ENCODE peak calls at places on chromosomes 7 and 10, in nine cellular contexts. One of them, this sample, is unnamed.

GRCh38 chr10:124943301-124944092 is 1.6 kb downstream of the ZRANB1 start:
- ATAC-seq in RWPE2: peak; percentile 62
- ATAC-seq in gastrocnemius medialis: peak; percentile 90
- ATAC-seq in lower lobe of right lung: no peak
- ATAC-seq in left lung: peak; percentile 47
- ATAC-seq in HCT116: no peak
- ATAC-seq in heart right ventricle: no peak
- ATAC-seq in GM23338: no peak
- ATAC-seq in naive thymus-derived CD4-positive, alpha-beta T cell: no peak
- ATAC-seq in this sample: no peak

GRCh38 chr10:2989292-2989947 is 77.9 kb upstream of the PFKP start:
- ATAC-seq in RWPE2: no peak
- ATAC-seq in gastrocnemius medialis: no peak
- ATAC-seq in lower lobe of right lung: no peak
- ATAC-seq in left lung: no peak
- ATAC-seq in HCT116: no peak
- ATAC-seq in heart right ventricle: no peak
- ATAC-seq in GM23338: no peak
- ATAC-seq in naive thymus-derived CD4-positive, alpha-beta T cell: no peak
- ATAC-seq in this sample: no peak

GRCh38 chr10:27319752-27320561 is 79.4 kb upstream of the ACBD5 start:
- ATAC-seq in RWPE2: peak; percentile 98
- ATAC-seq in gastrocnemius medialis: peak; percentile 72
- ATAC-seq in lower lobe of right lung: peak; percentile 95
- ATAC-seq in left lung: peak; percentile 94
- ATAC-seq in HCT116: no peak
- ATAC-seq in heart right ventricle: peak; percentile 94
- ATAC-seq in GM23338: peak; percentile 97
- ATAC-seq in naive thymus-derived CD4-positive, alpha-beta T cell: peak; percentile 93
- ATAC-seq in this sample: peak; percentile 84

GRCh38 chr7:49112222-49112621 is 187.9 kb downstream of the CDC14C start:
- ATAC-seq in RWPE2: no peak
- ATAC-seq in gastrocnemius medialis: no peak
- ATAC-seq in lower lobe of right lung: no peak
- ATAC-seq in left lung: no peak
- ATAC-seq in HCT116: no peak
- ATAC-seq in heart right ventricle: peak; percentile 88
- ATAC-seq in GM23338: peak; percentile 58
- ATAC-seq in naive thymus-derived CD4-positive, alpha-beta T cell: no peak
- ATAC-seq in this sample: no peak

GRCh38 chr10:90440870-90441269 is 417.0 kb downstream of the HTR7 start:
- ATAC-seq in RWPE2: no peak
- ATAC-seq in gastrocnemius medialis: no peak
- ATAC-seq in lower lobe of right lung: no peak
- ATAC-seq in left lung: no peak
- ATAC-seq in HCT116: no peak
- ATAC-seq in heart right ventricle: no peak
- ATAC-seq in GM23338: no peak
- ATAC-seq in naive thymus-derived CD4-positive, alpha-beta T cell: no peak
- ATAC-seq in this sample: no peak

GRCh38 chr10:30701471-30702173 is 72.1 kb upstream of the LYZL2 start:
- ATAC-seq in RWPE2: peak; percentile 23
- ATAC-seq in gastrocnemius medialis: no peak
- ATAC-seq in lower lobe of right lung: peak; percentile 70
- ATAC-seq in left lung: peak; percentile 50
- ATAC-seq in HCT116: peak; percentile 82
- ATAC-seq in heart right ventricle: no peak
- ATAC-seq in GM23338: no peak
- ATAC-seq in naive thymus-derived CD4-positive, alpha-beta T cell: peak; percentile 80
- ATAC-seq in this sample: peak; percentile 51

GRCh38 chr10:79387974-79388850 is 40.9 kb downstream of the PPIF start:
- ATAC-seq in RWPE2: no peak
- ATAC-seq in gastrocnemius medialis: no peak
- ATAC-seq in lower lobe of right lung: no peak
- ATAC-seq in left lung: no peak
- ATAC-seq in HCT116: no peak
- ATAC-seq in heart right ventricle: no peak
- ATAC-seq in GM23338: no peak
- ATAC-seq in naive thymus-derived CD4-positive, alpha-beta T cell: no peak
- ATAC-seq in this sample: no peak

GRCh38 chr7:155431231-155431630 is 26.7 kb upstream of the EN2 start:
- ATAC-seq in RWPE2: no peak
- ATAC-seq in gastrocnemius medialis: no peak
- ATAC-seq in lower lobe of right lung: no peak
- ATAC-seq in left lung: no peak
- ATAC-seq in HCT116: no peak
- ATAC-seq in heart right ventricle: no peak
- ATAC-seq in GM23338: no peak
- ATAC-seq in naive thymus-derived CD4-positive, alpha-beta T cell: no peak
- ATAC-seq in this sample: no peak

GRCh38 chr10:78502208-78502943 is 468.7 kb downstream of the RPS24 start:
- ATAC-seq in RWPE2: no peak
- ATAC-seq in gastrocnemius medialis: no peak
- ATAC-seq in lower lobe of right lung: no peak
- ATAC-seq in left lung: no peak
- ATAC-seq in HCT116: no peak
- ATAC-seq in heart right ventricle: no peak
- ATAC-seq in GM23338: no peak
- ATAC-seq in naive thymus-derived CD4-positive, alpha-beta T cell: no peak
- ATAC-seq in this sample: no peak

GRCh38 chr7:39534599-39534998 is 31.6 kb upstream of the YAE1 start:
- ATAC-seq in RWPE2: no peak
- ATAC-seq in gastrocnemius medialis: no peak
- ATAC-seq in lower lobe of right lung: no peak
- ATAC-seq in left lung: no peak
- ATAC-seq in HCT116: no peak
- ATAC-seq in heart right ventricle: no peak
- ATAC-seq in GM23338: no peak
- ATAC-seq in naive thymus-derived CD4-positive, alpha-beta T cell: no peak
- ATAC-seq in this sample: no peak

GRCh38 chr7:130010689-130011412 is 40.3 kb downstream of the ZC3HC1 start:
- ATAC-seq in RWPE2: no peak
- ATAC-seq in gastrocnemius medialis: peak; percentile 81
- ATAC-seq in lower lobe of right lung: peak; percentile 84
- ATAC-seq in left lung: peak; percentile 84
- ATAC-seq in HCT116: peak; percentile 26
- ATAC-seq in heart right ventricle: peak; percentile 40
- ATAC-seq in GM23338: peak; percentile 80
- ATAC-seq in naive thymus-derived CD4-positive, alpha-beta T cell: peak; percentile 88
- ATAC-seq in this sample: peak; percentile 57

GRCh38 chr10:69359089-69360025 is 57.4 kb downstream of the TACR2 start:
- ATAC-seq in RWPE2: no peak
- ATAC-seq in gastrocnemius medialis: peak; percentile 26
- ATAC-seq in lower lobe of right lung: peak; percentile 11
- ATAC-seq in left lung: no peak
- ATAC-seq in HCT116: no peak
- ATAC-seq in heart right ventricle: no peak
- ATAC-seq in GM23338: no peak
- ATAC-seq in naive thymus-derived CD4-positive, alpha-beta T cell: peak; percentile 92
- ATAC-seq in this sample: no peak

GRCh38 chr10:3805791-3806381 is 20.9 kb upstream of the KLF6 start:
- ATAC-seq in RWPE2: peak; percentile 9
- ATAC-seq in gastrocnemius medialis: no peak
- ATAC-seq in lower lobe of right lung: no peak
- ATAC-seq in left lung: no peak
- ATAC-seq in HCT116: peak; percentile 21
- ATAC-seq in heart right ventricle: no peak
- ATAC-seq in GM23338: peak; percentile 52
- ATAC-seq in naive thymus-derived CD4-positive, alpha-beta T cell: no peak
- ATAC-seq in this sample: peak; percentile 52

GRCh38 chr10:43427166-43427825 is 9.6 kb upstream of the ZNF487 start:
- ATAC-seq in RWPE2: no peak
- ATAC-seq in gastrocnemius medialis: no peak
- ATAC-seq in lower lobe of right lung: no peak
- ATAC-seq in left lung: no peak
- ATAC-seq in HCT116: no peak
- ATAC-seq in heart right ventricle: no peak
- ATAC-seq in GM23338: no peak
- ATAC-seq in naive thymus-derived CD4-positive, alpha-beta T cell: peak; percentile 85
- ATAC-seq in this sample: no peak

GRCh38 chr10:43336641-43337318 is 34.7 kb upstream of the FXYD4 start:
- ATAC-seq in RWPE2: no peak
- ATAC-seq in gastrocnemius medialis: no peak
- ATAC-seq in lower lobe of right lung: peak; percentile 57
- ATAC-seq in left lung: peak; percentile 48
- ATAC-seq in HCT116: no peak
- ATAC-seq in heart right ventricle: no peak
- ATAC-seq in GM23338: no peak
- ATAC-seq in naive thymus-derived CD4-positive, alpha-beta T cell: no peak
- ATAC-seq in this sample: no peak

GRCh38 chr10:84606428-84606827 is 278.0 kb downstream of the CCSER2 start:
- ATAC-seq in RWPE2: no peak
- ATAC-seq in gastrocnemius medialis: no peak
- ATAC-seq in lower lobe of right lung: no peak
- ATAC-seq in left lung: no peak
- ATAC-seq in HCT116: no peak
- ATAC-seq in heart right ventricle: no peak
- ATAC-seq in GM23338: no peak
- ATAC-seq in naive thymus-derived CD4-positive, alpha-beta T cell: no peak
- ATAC-seq in this sample: no peak

GRCh38 chr10:73915206-73915851 is 4.4 kb downstream of the PLAU start:
- ATAC-seq in RWPE2: no peak
- ATAC-seq in gastrocnemius medialis: no peak
- ATAC-seq in lower lobe of right lung: no peak
- ATAC-seq in left lung: no peak
- ATAC-seq in HCT116: no peak
- ATAC-seq in heart right ventricle: no peak
- ATAC-seq in GM23338: no peak
- ATAC-seq in naive thymus-derived CD4-positive, alpha-beta T cell: no peak
- ATAC-seq in this sample: no peak

GRCh38 chr10:73914036-73914435 is 3.1 kb downstream of the PLAU start:
- ATAC-seq in RWPE2: no peak
- ATAC-seq in gastrocnemius medialis: no peak
- ATAC-seq in lower lobe of right lung: no peak
- ATAC-seq in left lung: no peak
- ATAC-seq in HCT116: no peak
- ATAC-seq in heart right ventricle: no peak
- ATAC-seq in GM23338: peak; percentile 3
- ATAC-seq in naive thymus-derived CD4-positive, alpha-beta T cell: no peak
- ATAC-seq in this sample: no peak

GRCh38 chr10:73917566-73918305 is 6.8 kb downstream of the PLAU start:
- ATAC-seq in RWPE2: peak; percentile 7
- ATAC-seq in gastrocnemius medialis: no peak
- ATAC-seq in lower lobe of right lung: no peak
- ATAC-seq in left lung: no peak
- ATAC-seq in HCT116: peak; percentile 36
- ATAC-seq in heart right ventricle: no peak
- ATAC-seq in GM23338: no peak
- ATAC-seq in naive thymus-derived CD4-positive, alpha-beta T cell: no peak
- ATAC-seq in this sample: no peak

GRCh38 chr10:73920084-73920483 is 9.2 kb downstream of the PLAU start:
- ATAC-seq in RWPE2: peak; percentile 80
- ATAC-seq in gastrocnemius medialis: peak; percentile 83
- ATAC-seq in lower lobe of right lung: peak; percentile 75
- ATAC-seq in left lung: peak; percentile 58
- ATAC-seq in HCT116: no peak
- ATAC-seq in heart right ventricle: peak; percentile 68
- ATAC-seq in GM23338: peak; percentile 44
- ATAC-seq in naive thymus-derived CD4-positive, alpha-beta T cell: peak; percentile 72
- ATAC-seq in this sample: peak; percentile 80

GRCh38 chr10:73916761-73917470 is 6.0 kb downstream of the PLAU start:
- ATAC-seq in RWPE2: no peak
- ATAC-seq in gastrocnemius medialis: peak; percentile 32
- ATAC-seq in lower lobe of right lung: peak; percentile 54
- ATAC-seq in left lung: peak; percentile 48
- ATAC-seq in HCT116: no peak
- ATAC-seq in heart right ventricle: no peak
- ATAC-seq in GM23338: no peak
- ATAC-seq in naive thymus-derived CD4-positive, alpha-beta T cell: peak; percentile 30
- ATAC-seq in this sample: peak; percentile 37
- H3K4me3 ChIP-seq in RWPE2: no peak overlapping the region
- H3K4me3 ChIP-seq in gastrocnemius medialis: no peak overlapping the region
- H3K4me3 ChIP-seq in lower lobe of right lung: no peak overlapping the region
- H3K4me3 ChIP-seq in left lung: no peak overlapping the region
- H3K4me3 ChIP-seq in HCT116: no peak overlapping the region
- H3K4me3 ChIP-seq in heart right ventricle: no peak overlapping the region
- H3K4me3 ChIP-seq in GM23338: no peak overlapping the region
- H3K4me3 ChIP-seq in naive thymus-derived CD4-positive, alpha-beta T cell: no peak overlapping the region
- H3K4me3 ChIP-seq in this sample: no peak overlapping the region

GRCh38 chr7:20786779-20787651 is at the start of gene SP8:
- ATAC-seq in RWPE2: peak; percentile 22
- ATAC-seq in gastrocnemius medialis: no peak
- ATAC-seq in lower lobe of right lung: no peak
- ATAC-seq in left lung: peak; percentile 20
- ATAC-seq in HCT116: peak; percentile 85
- ATAC-seq in heart right ventricle: no peak
- ATAC-seq in GM23338: peak; percentile 7
- ATAC-seq in naive thymus-derived CD4-positive, alpha-beta T cell: peak; percentile 10
- ATAC-seq in this sample: no peak
- H3K27me3 ChIP-seq in RWPE2: peaks cover 77% of the 10 kb centered on the region
- H3K27me3 ChIP-seq in gastrocnemius medialis: peaks cover 97% of the 10 kb centered on the region
- H3K27me3 ChIP-seq in lower lobe of right lung: peaks cover 100% of the 10 kb centered on the region
- H3K27me3 ChIP-seq in left lung: peaks cover 99% of the 10 kb centered on the region
- H3K27me3 ChIP-seq in HCT116: peaks cover 12% of the 10 kb centered on the region
- H3K27me3 ChIP-seq in heart right ventricle: peaks cover 100% of the 10 kb centered on the region
- H3K27me3 ChIP-seq in GM23338: peaks cover 77% of the 10 kb centered on the region
- H3K27me3 ChIP-seq in naive thymus-derived CD4-positive, alpha-beta T cell: no peaks in the 10 kb centered on the region
- H3K27me3 ChIP-seq in this sample: peaks cover 100% of the 10 kb centered on the region

DNA sequence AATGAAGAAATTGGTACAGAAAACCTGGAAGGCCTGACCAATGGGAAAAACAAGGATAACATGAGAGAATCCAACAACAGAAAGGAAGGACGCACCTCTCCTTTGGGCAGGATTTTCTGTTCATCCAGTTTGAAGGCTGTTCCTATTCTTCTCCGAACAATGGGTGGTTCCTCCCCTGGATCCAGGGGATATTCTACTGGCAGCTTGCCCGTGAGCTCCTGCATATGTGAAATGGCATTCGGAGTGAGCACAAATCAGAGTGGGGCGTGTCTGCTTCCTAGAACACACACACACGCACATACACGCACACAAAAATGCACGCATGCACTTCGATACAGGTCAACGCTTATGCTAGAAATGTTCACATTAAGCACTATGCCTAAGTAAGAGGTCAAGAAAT is 83.5 kb downstream of the PRPF18 start:
- ATAC-seq in RWPE2: no peak
- ATAC-seq in gastrocnemius medialis: no peak
- ATAC-seq in lower lobe of right lung: no peak
- ATAC-seq in left lung: no peak
- ATAC-seq in HCT116: no peak
- ATAC-seq in heart right ventricle: no peak
- ATAC-seq in GM23338: no peak
- ATAC-seq in naive thymus-derived CD4-positive, alpha-beta T cell: no peak
- ATAC-seq in this sample: no peak
- H3K27ac ChIP-seq in RWPE2: no peak overlapping the region
- H3K27ac ChIP-seq in gastrocnemius medialis: no peak overlapping the region
- H3K27ac ChIP-seq in lower lobe of right lung: no peak overlapping the region
- H3K27ac ChIP-seq in left lung: no peak overlapping the region
- H3K27ac ChIP-seq in HCT116: no peak overlapping the region
- H3K27ac ChIP-seq in heart right ventricle: no peak overlapping the region
- H3K27ac ChIP-seq in GM23338: peak overlapping the region; percentile 76
- H3K27ac ChIP-seq in naive thymus-derived CD4-positive, alpha-beta T cell: no peak overlapping the region
- H3K27ac ChIP-seq in this sample: no peak overlapping the region

DNA sequence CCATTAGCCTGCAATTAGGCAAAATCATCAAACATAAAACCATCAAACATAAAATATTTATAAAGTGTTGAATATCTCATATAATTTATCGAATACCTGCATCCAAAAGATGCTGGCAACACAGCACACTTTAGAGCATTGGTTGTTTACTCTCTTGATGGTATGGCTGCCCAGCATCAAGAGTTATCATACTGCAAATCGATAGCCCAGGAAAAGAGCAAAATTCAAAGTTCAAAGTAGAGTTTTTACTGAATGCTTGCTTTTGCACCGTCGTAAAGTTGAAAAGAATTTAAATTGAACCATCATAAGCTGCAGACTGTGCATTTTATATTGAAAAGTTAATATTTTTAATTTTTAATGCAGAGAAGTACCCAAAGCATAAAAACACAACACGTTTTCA is 4.2 kb upstream of the GSTO2 start:
- ATAC-seq in RWPE2: no peak
- ATAC-seq in gastrocnemius medialis: no peak
- ATAC-seq in lower lobe of right lung: no peak
- ATAC-seq in left lung: no peak
- ATAC-seq in HCT116: no peak
- ATAC-seq in heart right ventricle: no peak
- ATAC-seq in GM23338: no peak
- ATAC-seq in naive thymus-derived CD4-positive, alpha-beta T cell: no peak
- ATAC-seq in this sample: no peak
- H3K4me3 ChIP-seq in RWPE2: no peak overlapping the region
- H3K4me3 ChIP-seq in gastrocnemius medialis: no peak overlapping the region
- H3K4me3 ChIP-seq in lower lobe of right lung: no peak overlapping the region
- H3K4me3 ChIP-seq in left lung: no peak overlapping the region
- H3K4me3 ChIP-seq in HCT116: no peak overlapping the region
- H3K4me3 ChIP-seq in heart right ventricle: no peak overlapping the region
- H3K4me3 ChIP-seq in GM23338: no peak overlapping the region
- H3K4me3 ChIP-seq in naive thymus-derived CD4-positive, alpha-beta T cell: no peak overlapping the region
- H3K4me3 ChIP-seq in this sample: no peak overlapping the region

This sample was measured in gastroesophageal sphincter.